ENCODE peak calls at places on chromosomes 2 and 18, in six cellular contexts. M is gastrocnemius medialis, D is cardiac muscle cell, G is tibial nerve, N is neural progenitor cell, E is SK-N-SH. F is an unnamed sample. For H3K4me1, the result is how much of the 10 kb centered on the place peaks cover.

GRCh38 chr18:2304378-2305175 is 266.7 kb downstream of the METTL4 start:
- DNase-seq in D (peak), M (no peak), N (no peak), E (no peak), G (no peak), F (no peak)

GRCh38 chr2:182365855-182366254 is 61.0 kb downstream of the PDE1A start:
- DNase-seq in D (no peak), M (no peak), G (no peak), N (no peak), E (no peak), F (no peak)

GRCh38 chr2:55204536-55204935 is 27.6 kb downstream of the CLHC1 start:
- DNase-seq in M (no peak), D (no peak), E (no peak), G (no peak), N (no peak), F (no peak)

GRCh38 chr2:73175663-73176204 is 26.6 kb upstream of the NOTO start:
- DNase-seq in M (peak), N (peak), G (peak), E (peak), D (peak), F (peak)

GRCh38 chr2:134087371-134087921 is 166.4 kb upstream of the MGAT5 start:
- DNase-seq in M (no peak), E (no peak), G (no peak), D (no peak), N (no peak), F (no peak)

GRCh38 chr2:29723255-29724001 is 198.0 kb downstream of the ALK start:
- DNase-seq in D (no peak), M (no peak), E (no peak), G (no peak), N (no peak), F (no peak)

GRCh38 chr2:224560549-224560948 is 24.6 kb downstream of the CUL3 start:
- DNase-seq in M (no peak), G (no peak), E (no peak), N (no peak), D (no peak), F (no peak)

GRCh38 chr18:6487027-6487426 is 72.3 kb upstream of the L3MBTL4 start:
- DNase-seq in M (no peak), N (peak), D (no peak), G (no peak), E (no peak), F (no peak)

GRCh38 chr2:121475811-121476571 is 54.7 kb upstream of the RNU4ATAC start:
- DNase-seq in E (no peak), M (no peak), D (no peak), G (no peak), N (no peak), F (no peak)

GRCh38 chr2:36416370-36417165 is 61.0 kb downstream of the CRIM1 start:
- DNase-seq in N (no peak), G (no peak), M (no peak), D (no peak), E (no peak), F (no peak)

GRCh38 chr18:47754311-47755101 is 176.0 kb downstream of the SMAD2 start:
- DNase-seq in M (no peak), E (peak), N (peak), G (no peak), D (peak), F (no peak)

GRCh38 chr2:72972744-72973535 is 55.6 kb downstream of the EMX1 start:
- DNase-seq in M (no peak), E (no peak), D (no peak), G (no peak), N (no peak), F (no peak)

GRCh38 chr2:181798022-181798421 is 93.5 kb upstream of the ITPRID2 start:
- DNase-seq in G (no peak), M (no peak), E (no peak), N (no peak), D (peak), F (no peak)

GRCh38 chr2:206981739-206982336 is 42.5 kb downstream of the CPO start:
- DNase-seq in M (peak), E (peak), G (peak), N (peak), D (peak), F (peak)

GRCh38 chr18:79558196-79559120 is 121.1 kb upstream of the CTDP1 start:
- DNase-seq in G (no peak), M (no peak), N (no peak), D (no peak), E (no peak), F (no peak)

GRCh38 chr18:46412831-46413371 is 244.1 kb downstream of the LOXHD1 start:
- DNase-seq in N (no peak), G (no peak), D (no peak), E (no peak), M (no peak), F (no peak)

GRCh38 chr18:75548353-75548752 is 120.8 kb upstream of the SMIM21 start:
- DNase-seq in E (peak), M (no peak), D (peak), G (no peak), N (peak), F (no peak)

GRCh38 chr2:189293164-189293563 is 113.6 kb upstream of the COL5A2 start:
- DNase-seq in E (no peak), D (peak), M (no peak), N (no peak), G (no peak), F (peak)

GRCh38 chr2:177669201-177669600 is 276.6 kb downstream of the AGPS start:
- DNase-seq in N (no peak), E (no peak), G (no peak), D (no peak), M (no peak), F (no peak)

GRCh38 chr2:69043736-69044400 is 30.9 kb downstream of the ANTXR1 start:
- DNase-seq in N (no peak), M (no peak), E (no peak), D (no peak), G (no peak), F (no peak)

DNA sequence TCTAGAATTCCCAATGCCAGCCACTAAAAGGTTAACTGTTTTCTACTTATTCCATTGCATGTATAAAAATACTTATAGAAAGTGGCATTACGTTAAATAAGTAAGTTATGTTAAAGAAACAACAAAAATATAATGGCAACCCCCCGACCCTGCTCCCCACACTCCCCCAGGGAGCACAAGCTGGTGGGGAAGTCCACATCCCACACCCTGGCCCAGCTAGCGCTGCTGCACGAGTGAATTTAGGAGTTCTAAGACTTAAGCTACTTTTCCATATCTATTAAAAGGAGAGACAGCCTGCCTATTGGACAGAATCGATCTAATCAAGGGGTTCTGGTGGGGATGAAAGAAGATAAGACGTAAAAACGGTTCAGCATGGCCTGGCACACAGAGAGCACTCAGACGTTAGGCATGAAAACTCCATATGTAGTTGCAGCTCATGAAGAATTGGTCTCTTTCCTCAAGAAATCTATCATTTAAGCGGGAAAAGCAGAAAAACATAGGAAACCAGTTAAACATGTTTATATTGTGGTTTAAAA is 16.6 kb downstream of the HJURP start:
- DNase-seq in N (no peak), G (no peak), E (peak), M (no peak), D (no peak), F (no peak)
- H3K4me3 ChIP-seq in N (no peak), G (no peak), E (no peak), M (no peak), D (no peak), F (no peak)

DNA sequence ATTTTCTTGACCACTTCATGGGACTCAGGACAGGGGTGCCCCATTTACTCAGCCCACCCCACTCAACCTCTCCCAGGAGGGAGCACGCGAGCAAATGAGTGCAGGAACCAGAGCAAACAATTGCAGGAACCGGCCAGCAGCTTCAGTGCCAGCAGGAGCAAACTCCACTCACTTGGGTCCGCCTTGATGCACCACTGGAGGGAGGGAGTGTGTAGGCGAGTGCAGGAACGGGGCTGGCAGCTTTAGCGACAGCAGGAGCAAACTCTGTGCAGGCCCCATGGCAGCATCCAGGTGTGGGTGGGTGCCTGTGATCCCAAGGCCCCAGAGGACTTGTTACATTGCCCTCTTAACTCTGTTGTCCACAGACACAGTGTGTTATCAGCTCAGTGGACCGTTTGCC is 1667.3 kb upstream of the CELF4 start:
- DNase-seq in E (no peak), N (no peak), M (no peak), D (no peak), G (no peak), F (no peak)
- H3K27ac ChIP-seq in E (no peak), N (no peak), M (no peak), D (no peak), G (no peak), F (no peak)

GRCh38 chr2:240958366-240959213 is 39.8 kb upstream of the SNED1 start:
- DNase-seq in G (peak), D (no peak), N (no peak), M (no peak), E (peak), F (no peak)

GRCh38 chr2:240956161-240956934 is 42.1 kb upstream of the SNED1 start:
- DNase-seq in G (no peak), E (peak), M (peak), D (no peak), N (no peak), F (peak)

GRCh38 chr2:240959214-240959940 is 39.0 kb upstream of the SNED1 start:
- DNase-seq in D (no peak), E (peak), N (no peak), M (no peak), G (peak), F (no peak)

GRCh38 chr2:240956935-240957655 is 41.3 kb upstream of the SNED1 start:
- DNase-seq in G (no peak), E (peak), M (no peak), D (no peak), N (no peak), F (no peak)

DNA sequence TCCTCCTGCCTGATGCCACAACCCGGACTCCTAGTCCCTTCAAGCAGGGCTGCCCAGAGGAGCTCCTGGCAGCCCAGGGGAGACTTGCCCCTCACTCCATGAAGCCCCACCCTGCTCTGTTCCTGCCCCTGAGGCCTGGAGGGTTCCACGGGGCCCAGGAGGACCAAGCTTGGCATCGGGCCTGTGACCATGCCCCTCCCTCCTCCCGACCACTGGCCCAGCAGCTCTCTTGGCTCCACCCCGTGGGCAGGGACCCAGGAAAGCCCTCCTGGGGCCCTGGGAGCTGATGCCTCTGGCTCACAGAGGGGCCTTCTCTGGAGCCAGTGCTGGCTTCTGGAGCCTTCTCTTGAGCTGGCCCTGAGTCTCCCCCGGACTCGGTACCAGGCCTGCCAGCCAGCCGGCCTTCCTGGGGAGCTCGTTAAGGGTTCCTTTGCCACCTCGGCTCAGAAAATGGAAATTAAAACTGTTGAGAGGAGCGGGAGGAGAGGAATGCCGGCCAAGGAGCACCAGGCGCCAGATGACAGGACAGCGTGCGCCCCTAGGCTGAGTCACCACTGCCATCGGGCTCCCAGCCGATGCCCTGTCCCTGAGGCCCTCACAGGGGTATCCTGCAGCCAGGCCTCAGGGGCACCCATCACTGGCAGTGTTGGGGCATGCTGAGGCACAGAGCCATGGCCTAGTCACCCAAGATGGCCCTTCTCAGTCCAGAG is 40.6 kb upstream of the SNED1 start:
- DNase-seq in N (no peak), D (peak), G (peak), M (no peak), E (peak), F (peak)
- H3K4me1 ChIP-seq in N (under half), D (under half), G (half or more), M (under half), E (under half), F (under half)

GRCh38 chr2:239729681-239730566 is 295.2 kb downstream of the NDUFA10 start:
- DNase-seq in D (no peak), M (no peak), G (no peak), N (no peak), E (no peak), F (no peak)
- H3K4me3 ChIP-seq in D (no peak), M (no peak), G (no peak), N (no peak), E (no peak), F (no peak)

DNA sequence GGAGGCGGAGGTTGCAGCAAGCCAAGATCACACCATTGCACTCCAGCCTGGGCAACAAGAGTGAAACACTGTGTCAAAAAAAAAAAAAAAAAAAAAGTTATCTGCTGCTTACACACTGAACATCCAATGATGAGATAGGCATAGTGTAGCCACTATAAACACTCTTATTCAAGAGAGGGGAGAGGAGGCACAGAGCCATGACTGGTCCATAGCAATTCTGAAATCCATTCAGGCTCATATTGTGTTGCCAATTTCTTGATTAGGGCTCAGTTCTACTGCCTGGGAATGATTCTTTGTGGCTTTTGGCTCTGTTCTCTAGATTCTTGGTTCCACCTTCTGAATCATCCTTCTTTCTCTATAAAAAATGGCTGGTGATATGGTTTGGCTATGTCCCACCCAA is 136.1 kb downstream of the ZFP36L2 start:
- DNase-seq in D (no peak), M (no peak), E (no peak), G (no peak), N (no peak), F (no peak)
- H3K27ac ChIP-seq in D (no peak), M (no peak), E (no peak), G (no peak), N (no peak), F (no peak)

GRCh38 chr2:172251231-172251630 is 148.5 kb upstream of the DLX2 start:
- DNase-seq in N (no peak), E (no peak), D (no peak), G (no peak), M (no peak), F (no peak)

GRCh38 chr2:172252154-172252553 is 149.5 kb upstream of the DLX2 start:
- DNase-seq in G (no peak), D (no peak), E (no peak), M (no peak), N (no peak), F (no peak)

GRCh38 chr2:172250801-172251200 is 148.1 kb upstream of the DLX2 start:
- DNase-seq in M (no peak), G (no peak), D (no peak), N (no peak), E (no peak), F (no peak)

GRCh38 chr2:172249986-172250385 is 147.3 kb upstream of the DLX2 start:
- DNase-seq in G (no peak), M (no peak), D (peak), N (no peak), E (no peak), F (peak)

GRCh38 chr2:172253190-172254052 is 150.7 kb upstream of the DLX2 start:
- DNase-seq in N (no peak), G (peak), D (peak), M (no peak), E (peak), F (peak)
- H3K4me1 ChIP-seq in N (under half), G (under half), D (under half), M (under half), E (half or more), F (half or more)

GRCh38 chr2:3704647-3705046 is 1.3 kb downstream of the DCDC2C start:
- DNase-seq in D (no peak), E (peak), G (no peak), N (peak), M (no peak), F (no peak)

GRCh38 chr2:3703741-3704355 is 473 bp downstream of the DCDC2C start:
- DNase-seq in G (no peak), E (peak), N (no peak), D (no peak), M (no peak), F (no peak)

GRCh38 chr2:3705808-3706207 is 2.4 kb downstream of the DCDC2C start:
- DNase-seq in E (no peak), G (no peak), M (no peak), N (no peak), D (no peak), F (no peak)

GRCh38 chr2:3706892-3707291 is 3.5 kb downstream of the DCDC2C start:
- DNase-seq in N (no peak), M (no peak), E (no peak), D (no peak), G (peak), F (no peak)

GRCh38 chr2:3703236-3703682 is at the start of gene DCDC2C:
- DNase-seq in E (no peak), G (no peak), D (no peak), M (no peak), N (no peak), F (no peak)
- H3K4me3 ChIP-seq in E (peak), G (peak), D (no peak), M (no peak), N (no peak), F (no peak)

GRCh38 chr2:42964444-42965081 is 172.2 kb upstream of the HAAO start:
- DNase-seq in N (no peak), E (no peak), M (peak), G (peak), D (peak), F (peak)
- H3K27ac ChIP-seq in N (no peak), E (peak), M (peak), G (no peak), D (no peak), F (no peak)

GRCh38 chr18:35122586-35123224 is 81.5 kb downstream of the MAPRE2 start:
- DNase-seq in E (peak), N (peak), D (no peak), M (no peak), G (no peak), F (no peak)
- H3K4me1 ChIP-seq in E (under half), N (under half), D (under half), M (half or more), G (under half), F (under half)

GRCh38 chr2:159799833-159800232 is 1.8 kb upstream of the CD302 start:
- DNase-seq in D (no peak), N (no peak), E (no peak), M (no peak), G (no peak), F (no peak)

GRCh38 chr2:159795781-159796667 is 2.0 kb downstream of the CD302 start:
- DNase-seq in D (no peak), M (no peak), E (no peak), G (no peak), N (no peak), F (peak)

GRCh38 chr2:159797468-159798375 is at the start of gene CD302:
- DNase-seq in E (peak), N (peak), M (peak), D (peak), G (peak), F (peak)

GRCh38 chr2:159801925-159802324 is 3.9 kb upstream of the CD302 start:
- DNase-seq in D (no peak), E (no peak), G (no peak), M (no peak), N (no peak), F (no peak)

GRCh38 chr2:159798376-159798724 is 342 bp upstream of the CD302 start:
- DNase-seq in D (no peak), G (no peak), E (peak), N (no peak), M (no peak), F (no peak)
- H3K4me3 ChIP-seq in D (peak), G (peak), E (peak), N (peak), M (peak), F (peak)

F was measured in SJSA1.